ENCODE peak calls at places on chromosomes 3 and 15, in five cellular contexts. I, K, F, W and Z are unnamed samples. For H3K4me1, the result is how much of the 10 kb centered on the place peaks cover.

GRCh38 chr3:89612027-89612426 is 504.6 kb downstream of the EPHA3 start:
- DNase-seq in I (no peak), K (no peak), F (no peak), W (no peak), Z (no peak)

GRCh38 chr3:141486416-141486734 is 452 bp upstream of the RASA2 start:
- DNase-seq in I (peak), K (no peak), F (no peak), W (no peak), Z (no peak)

GRCh38 chr15:60585743-60586708 is 107.1 kb upstream of the ICE2 start:
- DNase-seq in I (peak), K (peak), F (peak), W (peak), Z (peak)

GRCh38 chr3:97872209-97873042 is 50.6 kb downstream of the CRYBG3 start:
- DNase-seq in I (peak), K (no peak), F (no peak), W (no peak), Z (no peak)

GRCh38 chr3:129119365-129120100 is 2.1 kb downstream of the RAB43 start:
- DNase-seq in I (no peak), K (no peak), F (peak), W (peak), Z (no peak)

GRCh38 chr3:17207019-17207418 is 322.3 kb downstream of the PLCL2 start:
- DNase-seq in I (peak), K (no peak), F (no peak), W (no peak), Z (no peak)

GRCh38 chr15:40293905-40294895 is 11.3 kb upstream of the ANKRD63 start:
- DNase-seq in I (no peak), K (no peak), F (no peak), W (no peak), Z (no peak)

GRCh38 chr3:10374311-10374710 is 53.4 kb upstream of the SEC13 start:
- DNase-seq in I (no peak), K (no peak), F (no peak), W (no peak), Z (peak)

GRCh38 chr15:44427756-44428724 is 611 bp downstream of the CTDSPL2 start:
- DNase-seq in I (peak), K (no peak), F (no peak), W (peak), Z (no peak)

GRCh38 chr15:22968356-22968755 is 11.8 kb downstream of the CYFIP1 start:
- DNase-seq in I (peak), K (no peak), F (no peak), W (no peak), Z (no peak)

GRCh38 chr3:134339331-134339730 is 34.9 kb downstream of the AMOTL2 start:
- DNase-seq in I (no peak), K (no peak), F (no peak), W (no peak), Z (no peak)

GRCh38 chr3:147395975-147396708 is 10.2 kb downstream of the ZIC4 start:
- DNase-seq in I (no peak), K (no peak), F (no peak), W (no peak), Z (no peak)

GRCh38 chr3:186359078-186359477 is 3.0 kb downstream of the DGKG start:
- DNase-seq in I (no peak), K (no peak), F (no peak), W (no peak), Z (no peak)

GRCh38 chr3:140117111-140117526 is 182.1 kb downstream of the CLSTN2 start:
- DNase-seq in I (no peak), K (no peak), F (no peak), W (no peak), Z (no peak)

GRCh38 chr3:160929595-160929994 is 173.6 kb downstream of the PPM1L start:
- DNase-seq in I (no peak), K (peak), F (no peak), W (peak), Z (peak)

GRCh38 chr3:152550284-152550683 is 281.6 kb downstream of the MBNL1 start:
- DNase-seq in I (no peak), K (no peak), F (no peak), W (no peak), Z (no peak)

GRCh38 chr3:141354517-141354916 is 13.8 kb upstream of the ZBTB38 start:
- DNase-seq in I (no peak), K (no peak), F (no peak), W (no peak), Z (no peak)

GRCh38 chr3:193872265-193872753 is 263.6 kb upstream of the HES1 start:
- DNase-seq in I (peak), K (no peak), F (no peak), W (peak), Z (peak)

GRCh38 chr3:170563712-170564423 is 22.0 kb downstream of the SLC7A14 start:
- DNase-seq in I (peak), K (no peak), F (no peak), W (no peak), Z (no peak)

GRCh38 chr3:30951806-30952205 is 57.3 kb upstream of the GADL1 start:
- DNase-seq in I (no peak), K (no peak), F (no peak), W (no peak), Z (no peak)

GRCh38 chr3:14633819-14634424 is 17.6 kb upstream of the CCDC174 start:
- DNase-seq in I (peak), K (peak), F (no peak), W (peak), Z (no peak)

GRCh38 chr3:189664311-189664710 is 33.1 kb downstream of the TP63 start:
- DNase-seq in I (peak), K (no peak), F (no peak), W (no peak), Z (peak)

GRCh38 chr3:59641169-59641914 is 591.5 kb upstream of the CFAP20DC start:
- DNase-seq in I (peak), K (peak), F (no peak), W (no peak), Z (peak)

GRCh38 chr3:171967137-171967783 is 72.1 kb upstream of the FNDC3B start:
- DNase-seq in I (peak), K (peak), F (no peak), W (no peak), Z (no peak)

GRCh38 chr3:30952786-30953185 is 58.3 kb upstream of the GADL1 start:
- DNase-seq in I (no peak), K (no peak), F (no peak), W (no peak), Z (no peak)

GRCh38 chr3:64399205-64399800 is 174.0 kb upstream of the PRICKLE2 start:
- DNase-seq in I (peak), K (peak), F (peak), W (no peak), Z (no peak)

GRCh38 chr3:46845397-46845859 is 17.8 kb downstream of the MYL3 start:
- DNase-seq in I (peak), K (peak), F (peak), W (peak), Z (peak)

GRCh38 chr15:41895491-41895890 is 1.6 kb upstream of the SPTBN5 start:
- DNase-seq in I (no peak), K (no peak), F (no peak), W (no peak), Z (no peak)

GRCh38 chr15:52097176-52097575 is 15.4 kb downstream of the BCL2L10 start:
- DNase-seq in I (no peak), K (no peak), F (no peak), W (no peak), Z (no peak)

GRCh38 chr15:92429378-92430066 is 35.8 kb downstream of the ST8SIA2 start:
- DNase-seq in I (peak), K (no peak), F (no peak), W (no peak), Z (no peak)

GRCh38 chr3:64341355-64341754 is 116.1 kb upstream of the PRICKLE2 start:
- DNase-seq in I (peak), K (no peak), F (no peak), W (no peak), Z (no peak)

GRCh38 chr3:142501004-142501926 is 53.4 kb upstream of the XRN1 start:
- DNase-seq in I (peak), K (no peak), F (no peak), W (no peak), Z (no peak)

GRCh38 chr3:183178833-183179549 is 16.5 kb upstream of the LAMP3 start:
- DNase-seq in I (no peak), K (peak), F (peak), W (peak), Z (no peak)

GRCh38 chr3:175129126-175129525 is 270.0 kb downstream of the NAALADL2 start:
- DNase-seq in I (peak), K (no peak), F (no peak), W (no peak), Z (no peak)

GRCh38 chr3:43372007-43372754 is 85.8 kb downstream of the SNRK start:
- DNase-seq in I (no peak), K (no peak), F (no peak), W (no peak), Z (no peak)

DNA sequence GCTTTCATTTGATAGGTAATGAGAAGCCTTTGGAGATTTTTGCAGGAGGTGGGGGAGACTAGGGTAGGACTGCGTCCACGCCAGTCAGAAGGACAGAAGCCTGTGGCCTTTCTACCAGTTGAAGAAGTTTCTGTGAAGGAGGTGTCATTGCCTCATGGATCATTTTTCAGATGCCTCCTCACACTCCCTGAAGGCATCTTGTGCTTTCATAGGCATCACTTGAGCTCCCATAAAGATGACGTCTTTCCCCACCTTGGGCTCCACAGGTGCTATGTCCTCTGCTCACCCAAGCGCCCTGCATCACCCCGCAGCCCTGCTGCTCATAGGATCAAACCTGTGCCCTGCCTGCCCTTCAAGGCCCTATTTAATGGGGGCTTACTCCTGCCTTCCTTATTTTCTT is 7.5 kb upstream of the ITGA11 start:
- DNase-seq in I (no peak), K (no peak), F (no peak), W (no peak), Z (no peak)
- H3K27ac ChIP-seq in I (no peak), K (no peak), F (no peak), W (no peak), Z (no peak)

DNA sequence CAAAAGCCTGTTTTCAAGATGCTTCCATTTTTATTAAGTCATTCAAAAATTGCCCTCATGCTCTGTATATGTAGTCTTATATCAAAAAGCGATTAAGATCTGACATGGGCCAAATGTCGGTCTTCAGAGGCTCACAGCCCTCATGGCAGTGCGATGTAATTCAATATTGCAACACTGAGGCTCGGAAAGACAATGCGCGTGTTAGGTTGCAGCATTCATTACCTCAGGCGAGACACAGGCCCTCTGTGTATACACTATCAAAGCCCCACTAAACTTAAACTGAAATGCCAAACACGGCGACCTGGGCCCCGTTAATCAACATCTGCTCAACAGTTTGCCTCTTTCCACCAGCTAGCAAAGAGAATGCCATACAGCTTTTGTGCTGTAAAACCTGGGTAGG is 413.4 kb downstream of the ERC2 start:
- DNase-seq in I (no peak), K (no peak), F (no peak), W (no peak), Z (no peak)
- H3K4me1 ChIP-seq in I (under half), K (under half), F (under half), W (under half), Z (under half)

GRCh38 chr15:58026051-58026450 is 39.5 kb downstream of the ALDH1A2 start:
- DNase-seq in I (no peak), K (no peak), F (no peak), W (no peak), Z (no peak)

GRCh38 chr15:58021332-58022230 is 43.9 kb downstream of the ALDH1A2 start:
- DNase-seq in I (no peak), K (no peak), F (no peak), W (no peak), Z (no peak)

GRCh38 chr15:58026552-58026951 is 39.0 kb downstream of the ALDH1A2 start:
- DNase-seq in I (no peak), K (no peak), F (no peak), W (no peak), Z (no peak)
- TF ChIP-seq POLR2A in I (no peak), K (no peak), F (no peak), W (no peak), Z (no peak)

GRCh38 chr3:116253511-116253910 is 191.8 kb downstream of the LSAMP start:
- DNase-seq in I (no peak), K (no peak), F (no peak), W (no peak), Z (no peak)
- H3K27ac ChIP-seq in I (no peak), K (peak), F (no peak), W (no peak), Z (no peak)

DNA sequence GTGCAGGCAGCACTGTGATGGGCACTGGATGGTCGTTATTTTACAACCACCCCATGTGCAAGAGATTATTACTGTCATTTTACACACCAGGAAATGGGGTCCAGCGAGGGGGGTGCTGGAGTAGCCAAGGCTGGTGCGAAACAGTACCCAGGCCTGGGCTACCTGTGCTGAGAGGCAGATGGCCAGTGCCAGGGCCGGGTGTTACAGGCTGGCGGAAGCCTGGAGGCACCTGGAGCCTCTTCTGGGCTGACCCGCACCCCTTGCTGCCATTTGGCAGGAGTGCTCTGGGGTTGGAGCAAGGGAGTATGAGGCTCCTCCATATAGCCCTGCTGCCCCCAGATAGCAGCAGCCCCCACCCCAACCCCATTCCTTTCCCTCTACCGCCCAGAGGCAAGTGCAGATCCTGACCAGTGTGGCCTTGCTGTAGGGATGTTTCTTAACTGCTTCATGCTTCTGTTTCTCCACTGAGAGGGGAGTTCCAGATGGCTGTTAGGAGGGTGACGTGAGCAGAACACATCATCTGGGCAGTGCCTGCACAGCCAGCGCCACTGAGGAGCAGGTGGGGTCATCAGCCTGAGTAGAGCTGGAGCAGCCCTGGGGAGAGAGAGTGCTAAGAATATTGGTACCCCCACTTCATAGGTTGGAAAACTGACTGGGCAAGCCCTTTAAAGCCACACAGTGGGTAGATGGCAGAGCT is 15.3 kb downstream of the SNX33 start:
- DNase-seq in I (no peak), K (no peak), F (no peak), W (no peak), Z (no peak)
- H3K4me1 ChIP-seq in I (under half), K (half or more), F (under half), W (half or more), Z (under half)

GRCh38 chr15:57736591-57736990 is 30.1 kb downstream of the POLR2M start:
- DNase-seq in I (no peak), K (no peak), F (no peak), W (no peak), Z (no peak)
- TF ChIP-seq POLR2A in I (no peak), K (no peak), F (no peak), W (no peak), Z (no peak)

DNA sequence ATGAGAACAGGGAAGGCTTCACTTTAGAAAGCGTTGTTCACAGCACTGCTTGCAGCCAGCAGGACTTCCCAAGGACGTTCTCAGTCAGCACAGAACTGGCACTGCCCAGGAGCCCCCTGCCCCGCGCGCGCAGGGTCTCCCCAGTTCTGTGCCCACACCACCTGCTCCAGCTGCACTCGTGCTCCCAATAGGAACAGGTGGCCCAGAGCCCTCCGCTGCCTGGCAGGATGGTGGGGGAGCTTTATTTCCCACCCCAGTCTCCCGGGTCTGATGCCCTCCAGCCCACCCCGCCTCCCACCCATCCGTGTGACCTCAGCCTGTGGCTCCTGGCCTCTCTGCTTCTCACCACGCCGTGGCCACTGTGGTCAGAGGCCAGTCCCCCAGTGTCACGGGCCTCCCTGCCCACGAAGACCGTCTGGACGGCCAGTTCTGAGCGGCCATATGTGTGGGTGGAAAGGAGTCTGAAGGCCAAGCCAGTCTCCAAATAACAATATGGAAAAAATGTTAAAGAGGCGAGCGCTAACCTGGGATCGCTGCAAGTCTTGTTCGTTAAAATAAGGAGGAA is 54.5 kb upstream of the PCSK6 start:
- DNase-seq in I (no peak), K (no peak), F (no peak), W (no peak), Z (no peak)
- H3K27ac ChIP-seq in I (no peak), K (no peak), F (no peak), W (no peak), Z (no peak)

GRCh38 chr15:64017591-64018163 is 28.6 kb downstream of the DAPK2 start:
- DNase-seq in I (no peak), K (no peak), F (no peak), W (no peak), Z (peak)
- H3K4me1 ChIP-seq in I (under half), K (half or more), F (under half), W (under half), Z (half or more)